ENCODE peak calls at places on chromosome 3, in five cellular contexts. One of them, this sample, is unnamed.
A peak's percentile ranks its signal among the peaks of the same experiment; 100 is the strongest.

GRCh38 chr3:124051636-124052035 is 59.7 kb upstream of the ROPN1 start:
- DNase-seq in heart left ventricle: no peak
- DNase-seq in left ventricle myocardium inferior: no peak
- DNase-seq in cardiac muscle cell: no peak
- DNase-seq in Peyer's patch: no peak
- DNase-seq in this sample: no peak

GRCh38 chr3:100653731-100654309 is 44.4 kb downstream of the ADGRG7 start:
- DNase-seq in heart left ventricle: no peak
- DNase-seq in left ventricle myocardium inferior: no peak
- DNase-seq in cardiac muscle cell: no peak
- DNase-seq in Peyer's patch: no peak
- DNase-seq in this sample: no peak

GRCh38 chr3:100256724-100257123 is 4.1 kb upstream of the TBC1D23 start:
- DNase-seq in heart left ventricle: no peak
- DNase-seq in left ventricle myocardium inferior: no peak
- DNase-seq in cardiac muscle cell: no peak
- DNase-seq in Peyer's patch: no peak
- DNase-seq in this sample: peak; percentile 10

GRCh38 chr3:150733936-150734794 is 28.8 kb downstream of the SIAH2 start:
- DNase-seq in heart left ventricle: no peak
- DNase-seq in left ventricle myocardium inferior: no peak
- DNase-seq in cardiac muscle cell: no peak
- DNase-seq in Peyer's patch: no peak
- DNase-seq in this sample: no peak

GRCh38 chr3:157261000-157261399 is 101.1 kb upstream of the CCNL1 start:
- DNase-seq in heart left ventricle: no peak
- DNase-seq in left ventricle myocardium inferior: no peak
- DNase-seq in cardiac muscle cell: no peak
- DNase-seq in Peyer's patch: no peak
- DNase-seq in this sample: no peak

GRCh38 chr3:124854027-124854426 is 33.1 kb downstream of the ITGB5 start:
- DNase-seq in heart left ventricle: no peak
- DNase-seq in left ventricle myocardium inferior: no peak
- DNase-seq in cardiac muscle cell: no peak
- DNase-seq in Peyer's patch: no peak
- DNase-seq in this sample: peak; percentile 60

GRCh38 chr3:23567917-23568316 is 237.8 kb upstream of the UBE2E1 start:
- DNase-seq in heart left ventricle: peak; percentile 39
- DNase-seq in left ventricle myocardium inferior: no peak
- DNase-seq in cardiac muscle cell: no peak
- DNase-seq in Peyer's patch: no peak
- DNase-seq in this sample: peak; percentile 97

GRCh38 chr3:42518800-42519567 is 16.5 kb downstream of the VIPR1 start:
- DNase-seq in heart left ventricle: no peak
- DNase-seq in left ventricle myocardium inferior: no peak
- DNase-seq in cardiac muscle cell: peak; percentile 19
- DNase-seq in Peyer's patch: no peak
- DNase-seq in this sample: no peak

GRCh38 chr3:191414286-191414685 is 46.7 kb upstream of the PYDC2 start:
- DNase-seq in heart left ventricle: no peak
- DNase-seq in left ventricle myocardium inferior: no peak
- DNase-seq in cardiac muscle cell: no peak
- DNase-seq in Peyer's patch: no peak
- DNase-seq in this sample: peak; percentile 25

GRCh38 chr3:139975592-139976360 is 40.8 kb downstream of the CLSTN2 start:
- DNase-seq in heart left ventricle: peak; percentile 59
- DNase-seq in left ventricle myocardium inferior: peak; percentile 22
- DNase-seq in cardiac muscle cell: no peak
- DNase-seq in Peyer's patch: no peak
- DNase-seq in this sample: no peak

GRCh38 chr3:38453914-38454178 is 156 bp downstream of the ACVR2B start:
- DNase-seq in heart left ventricle: no peak
- DNase-seq in left ventricle myocardium inferior: no peak
- DNase-seq in cardiac muscle cell: no peak
- DNase-seq in Peyer's patch: no peak
- DNase-seq in this sample: no peak

GRCh38 chr3:71461098-71461497 is 122.4 kb downstream of the FOXP1 start:
- DNase-seq in heart left ventricle: no peak
- DNase-seq in left ventricle myocardium inferior: no peak
- DNase-seq in cardiac muscle cell: no peak
- DNase-seq in Peyer's patch: no peak
- DNase-seq in this sample: no peak

GRCh38 chr3:171842864-171843511 is at the start of gene TMEM212:
- DNase-seq in heart left ventricle: no peak
- DNase-seq in left ventricle myocardium inferior: no peak
- DNase-seq in cardiac muscle cell: no peak
- DNase-seq in Peyer's patch: no peak
- DNase-seq in this sample: no peak

GRCh38 chr3:6679510-6679909 is 181.4 kb upstream of the GRM7 start:
- DNase-seq in heart left ventricle: no peak
- DNase-seq in left ventricle myocardium inferior: no peak
- DNase-seq in cardiac muscle cell: no peak
- DNase-seq in Peyer's patch: no peak
- DNase-seq in this sample: no peak

GRCh38 chr3:69370156-69370944 is 15.5 kb downstream of the FRMD4B start:
- DNase-seq in heart left ventricle: peak; percentile 90
- DNase-seq in left ventricle myocardium inferior: peak; percentile 88
- DNase-seq in cardiac muscle cell: no peak
- DNase-seq in Peyer's patch: peak; percentile 78
- DNase-seq in this sample: no peak

GRCh38 chr3:107431048-107431297 is 53.7 kb downstream of the CCDC54 start:
- DNase-seq in heart left ventricle: peak; percentile 61
- DNase-seq in left ventricle myocardium inferior: peak; percentile 40
- DNase-seq in cardiac muscle cell: no peak
- DNase-seq in Peyer's patch: no peak
- DNase-seq in this sample: no peak

GRCh38 chr3:74500257-74500656 is 114.2 kb downstream of the CNTN3 start:
- DNase-seq in heart left ventricle: no peak
- DNase-seq in left ventricle myocardium inferior: no peak
- DNase-seq in cardiac muscle cell: no peak
- DNase-seq in Peyer's patch: no peak
- DNase-seq in this sample: peak; percentile 14

GRCh38 chr3:128650096-128651050 is at the start of gene RPN1:
- DNase-seq in heart left ventricle: peak; percentile 98
- DNase-seq in left ventricle myocardium inferior: peak; percentile 97
- DNase-seq in cardiac muscle cell: peak; percentile 97
- DNase-seq in Peyer's patch: peak; percentile 97
- DNase-seq in this sample: peak; percentile 95

GRCh38 chr3:183822631-183823030 is 2.7 kb downstream of the MAP6D1 start:
- DNase-seq in heart left ventricle: no peak
- DNase-seq in left ventricle myocardium inferior: no peak
- DNase-seq in cardiac muscle cell: peak; percentile 30
- DNase-seq in Peyer's patch: no peak
- DNase-seq in this sample: no peak

GRCh38 chr3:163043074-163043473 is 1546.5 kb downstream of the OTOL1 start:
- DNase-seq in heart left ventricle: no peak
- DNase-seq in left ventricle myocardium inferior: no peak
- DNase-seq in cardiac muscle cell: no peak
- DNase-seq in Peyer's patch: no peak
- DNase-seq in this sample: no peak

GRCh38 chr3:118884748-118885206 is 149.9 kb downstream of the IGSF11 start:
- DNase-seq in heart left ventricle: peak; percentile 67
- DNase-seq in left ventricle myocardium inferior: peak; percentile 65
- DNase-seq in cardiac muscle cell: peak; percentile 76
- DNase-seq in Peyer's patch: peak; percentile 78
- DNase-seq in this sample: peak; percentile 30

GRCh38 chr3:65497846-65498245 is 540.9 kb downstream of the MAGI1 start:
- DNase-seq in heart left ventricle: no peak
- DNase-seq in left ventricle myocardium inferior: no peak
- DNase-seq in cardiac muscle cell: no peak
- DNase-seq in Peyer's patch: no peak
- DNase-seq in this sample: no peak

GRCh38 chr3:154135511-154136173 is 14.5 kb downstream of the ARHGEF26 start:
- DNase-seq in heart left ventricle: no peak
- DNase-seq in left ventricle myocardium inferior: no peak
- DNase-seq in cardiac muscle cell: no peak
- DNase-seq in Peyer's patch: no peak
- DNase-seq in this sample: no peak

GRCh38 chr3:30526031-30526430 is 80.4 kb upstream of the TGFBR2 start:
- DNase-seq in heart left ventricle: no peak
- DNase-seq in left ventricle myocardium inferior: no peak
- DNase-seq in cardiac muscle cell: no peak
- DNase-seq in Peyer's patch: no peak
- DNase-seq in this sample: no peak

GRCh38 chr3:126835472-126836219 is 131.6 kb downstream of the CHCHD6 start:
- DNase-seq in heart left ventricle: no peak
- DNase-seq in left ventricle myocardium inferior: no peak
- DNase-seq in cardiac muscle cell: no peak
- DNase-seq in Peyer's patch: no peak
- DNase-seq in this sample: peak; percentile 74

GRCh38 chr3:40191850-40192448 is 117.6 kb upstream of the EIF1B start:
- DNase-seq in heart left ventricle: peak; percentile 53
- DNase-seq in left ventricle myocardium inferior: peak; percentile 41
- DNase-seq in cardiac muscle cell: peak; percentile 64
- DNase-seq in Peyer's patch: no peak
- DNase-seq in this sample: peak; percentile 50

GRCh38 chr3:65615329-65615728 is 423.4 kb downstream of the MAGI1 start:
- DNase-seq in heart left ventricle: no peak
- DNase-seq in left ventricle myocardium inferior: no peak
- DNase-seq in cardiac muscle cell: no peak
- DNase-seq in Peyer's patch: no peak
- DNase-seq in this sample: no peak

GRCh38 chr3:98561727-98562521 is 30.1 kb downstream of the GPR15 start:
- DNase-seq in heart left ventricle: no peak
- DNase-seq in left ventricle myocardium inferior: no peak
- DNase-seq in cardiac muscle cell: no peak
- DNase-seq in Peyer's patch: no peak
- DNase-seq in this sample: no peak

GRCh38 chr3:61610316-61610715 is 48.9 kb downstream of the PTPRG start:
- DNase-seq in heart left ventricle: no peak
- DNase-seq in left ventricle myocardium inferior: no peak
- DNase-seq in cardiac muscle cell: no peak
- DNase-seq in Peyer's patch: no peak
- DNase-seq in this sample: no peak

GRCh38 chr3:11724615-11725339 is 81.1 kb upstream of the VGLL4 start:
- DNase-seq in heart left ventricle: no peak
- DNase-seq in left ventricle myocardium inferior: no peak
- DNase-seq in cardiac muscle cell: no peak
- DNase-seq in Peyer's patch: no peak
- DNase-seq in this sample: no peak

GRCh38 chr3:140093742-140094141 is 158.8 kb downstream of the CLSTN2 start:
- DNase-seq in heart left ventricle: peak; percentile 77
- DNase-seq in left ventricle myocardium inferior: peak; percentile 33
- DNase-seq in cardiac muscle cell: no peak
- DNase-seq in Peyer's patch: no peak
- DNase-seq in this sample: no peak

GRCh38 chr3:173932624-173933023 is 535.1 kb downstream of the NLGN1 start:
- DNase-seq in heart left ventricle: no peak
- DNase-seq in left ventricle myocardium inferior: no peak
- DNase-seq in cardiac muscle cell: no peak
- DNase-seq in Peyer's patch: no peak
- DNase-seq in this sample: peak; percentile 79

GRCh38 chr3:171285287-171285686 is 174.9 kb downstream of the TNIK start:
- DNase-seq in heart left ventricle: no peak
- DNase-seq in left ventricle myocardium inferior: no peak
- DNase-seq in cardiac muscle cell: no peak
- DNase-seq in Peyer's patch: no peak
- DNase-seq in this sample: no peak

GRCh38 chr3:59326246-59327024 is 276.6 kb upstream of the CFAP20DC start:
- DNase-seq in heart left ventricle: no peak
- DNase-seq in left ventricle myocardium inferior: no peak
- DNase-seq in cardiac muscle cell: no peak
- DNase-seq in Peyer's patch: no peak
- DNase-seq in this sample: no peak

GRCh38 chr3:67540198-67540894 is 114.1 kb downstream of the SUCLG2 start:
- DNase-seq in heart left ventricle: no peak
- DNase-seq in left ventricle myocardium inferior: no peak
- DNase-seq in cardiac muscle cell: no peak
- DNase-seq in Peyer's patch: no peak
- DNase-seq in this sample: no peak

GRCh38 chr3:191068946-191069813 is 129.9 kb upstream of the OSTN start:
- DNase-seq in heart left ventricle: no peak
- DNase-seq in left ventricle myocardium inferior: no peak
- DNase-seq in cardiac muscle cell: no peak
- DNase-seq in Peyer's patch: no peak
- DNase-seq in this sample: no peak

GRCh38 chr3:194336601-194337355 is 14.3 kb downstream of the CPN2 start:
- DNase-seq in heart left ventricle: no peak
- DNase-seq in left ventricle myocardium inferior: no peak
- DNase-seq in cardiac muscle cell: no peak
- DNase-seq in Peyer's patch: no peak
- DNase-seq in this sample: no peak

GRCh38 chr3:194337965-194338753 is 13.0 kb downstream of the CPN2 start:
- DNase-seq in heart left ventricle: no peak
- DNase-seq in left ventricle myocardium inferior: no peak
- DNase-seq in cardiac muscle cell: no peak
- DNase-seq in Peyer's patch: no peak
- DNase-seq in this sample: no peak

GRCh38 chr3:194340757-194341400 is 10.2 kb downstream of the CPN2 start:
- DNase-seq in heart left ventricle: no peak
- DNase-seq in left ventricle myocardium inferior: no peak
- DNase-seq in cardiac muscle cell: no peak
- DNase-seq in Peyer's patch: no peak
- DNase-seq in this sample: no peak

GRCh38 chr3:194339836-194340235 is 11.3 kb downstream of the CPN2 start:
- DNase-seq in heart left ventricle: no peak
- DNase-seq in left ventricle myocardium inferior: no peak
- DNase-seq in cardiac muscle cell: no peak
- DNase-seq in Peyer's patch: no peak
- DNase-seq in this sample: no peak

GRCh38 chr3:194339356-194339755 is 11.8 kb downstream of the CPN2 start:
- DNase-seq in heart left ventricle: no peak
- DNase-seq in left ventricle myocardium inferior: no peak
- DNase-seq in cardiac muscle cell: no peak
- DNase-seq in Peyer's patch: no peak
- DNase-seq in this sample: no peak
- TF ChIP-seq CTCF in heart left ventricle: no peak
- TF ChIP-seq CTCF in left ventricle myocardium inferior: no peak
- TF ChIP-seq CTCF in cardiac muscle cell: peak; percentile 10
- TF ChIP-seq CTCF in Peyer's patch: no peak
- TF ChIP-seq CTCF in this sample: peak; percentile 34

GRCh38 chr3:54053882-54054281 is 68.5 kb upstream of the CACNA2D3 start:
- DNase-seq in heart left ventricle: no peak
- DNase-seq in left ventricle myocardium inferior: no peak
- DNase-seq in cardiac muscle cell: no peak
- DNase-seq in Peyer's patch: no peak
- DNase-seq in this sample: no peak
- TF ChIP-seq CTCF in heart left ventricle: no peak
- TF ChIP-seq CTCF in left ventricle myocardium inferior: no peak
- TF ChIP-seq CTCF in cardiac muscle cell: no peak
- TF ChIP-seq CTCF in Peyer's patch: no peak
- TF ChIP-seq CTCF in this sample: no peak

GRCh38 chr3:10108091-10108490 is at the start of gene FANCD2OS:
- DNase-seq in heart left ventricle: no peak
- DNase-seq in left ventricle myocardium inferior: no peak
- DNase-seq in cardiac muscle cell: no peak
- DNase-seq in Peyer's patch: no peak
- DNase-seq in this sample: no peak
- TF ChIP-seq CTCF in heart left ventricle: no peak
- TF ChIP-seq CTCF in left ventricle myocardium inferior: no peak
- TF ChIP-seq CTCF in cardiac muscle cell: no peak
- TF ChIP-seq CTCF in Peyer's patch: no peak
- TF ChIP-seq CTCF in this sample: no peak

GRCh38 chr3:182686033-182686886 is 107.0 kb upstream of the ATP11B start:
- DNase-seq in heart left ventricle: no peak
- DNase-seq in left ventricle myocardium inferior: no peak
- DNase-seq in cardiac muscle cell: no peak
- DNase-seq in Peyer's patch: no peak
- DNase-seq in this sample: no peak

GRCh38 chr3:182683335-182684257 is 109.7 kb upstream of the ATP11B start:
- DNase-seq in heart left ventricle: peak; percentile 32
- DNase-seq in left ventricle myocardium inferior: peak; percentile 19
- DNase-seq in cardiac muscle cell: peak; percentile 82
- DNase-seq in Peyer's patch: no peak
- DNase-seq in this sample: peak; percentile 52

GRCh38 chr3:182682263-182683229 is 110.8 kb upstream of the ATP11B start:
- DNase-seq in heart left ventricle: peak; percentile 34
- DNase-seq in left ventricle myocardium inferior: peak; percentile 34
- DNase-seq in cardiac muscle cell: peak; percentile 72
- DNase-seq in Peyer's patch: peak; percentile 74
- DNase-seq in this sample: no peak
- TF ChIP-seq CTCF in heart left ventricle: no peak
- TF ChIP-seq CTCF in left ventricle myocardium inferior: peak; percentile 50
- TF ChIP-seq CTCF in cardiac muscle cell: peak; percentile 26
- TF ChIP-seq CTCF in Peyer's patch: no peak
- TF ChIP-seq CTCF in this sample: peak; percentile 49